ENCODE peak calls at places on chromosomes 3 and 15, in eight cellular contexts. B, M, N, K, G, D, R and U are unnamed samples.

GRCh38 chr3:177622520-177622919 is 425.2 kb upstream of the TBL1XR1 start:
- DNase-seq in B (no peak), M (no peak), N (no peak), K (no peak), G (no peak), D (no peak), R (peak), U (peak)

GRCh38 chr15:38578626-38579025 is 14.0 kb upstream of the RASGRP1 start:
- DNase-seq in B (no peak), M (no peak), N (no peak), K (no peak), G (no peak), D (no peak), R (no peak), U (no peak)

GRCh38 chr3:59257506-59257905 is 207.7 kb upstream of the CFAP20DC start:
- DNase-seq in B (no peak), M (no peak), N (no peak), K (no peak), G (no peak), D (no peak), R (no peak), U (no peak)

GRCh38 chr15:73183071-73183470 is 130.8 kb downstream of the NEO1 start:
- DNase-seq in B (no peak), M (no peak), N (no peak), K (no peak), G (peak), D (no peak), R (no peak), U (no peak)

GRCh38 chr15:50889589-50889988 is 18.9 kb upstream of the AP4E1 start:
- DNase-seq in B (no peak), M (no peak), N (no peak), K (no peak), G (no peak), D (no peak), R (no peak), U (no peak)

GRCh38 chr15:81941479-81941878 is 104.3 kb downstream of the MEX3B start:
- DNase-seq in B (no peak), M (no peak), N (no peak), K (no peak), G (no peak), D (peak), R (no peak), U (no peak)

GRCh38 chr15:73826711-73827243 is 46.6 kb upstream of the TBC1D21 start:
- DNase-seq in B (no peak), M (no peak), N (no peak), K (no peak), G (no peak), D (no peak), R (no peak), U (no peak)

GRCh38 chr3:78496458-78496857 is 1271.3 kb downstream of the ROBO1 start:
- DNase-seq in B (no peak), M (no peak), N (no peak), K (no peak), G (no peak), D (peak), R (no peak), U (no peak)

GRCh38 chr3:177633671-177634207 is 436.5 kb upstream of the TBL1XR1 start:
- DNase-seq in B (no peak), M (no peak), N (peak), K (no peak), G (no peak), D (no peak), R (peak), U (peak)